ENCODE peak calls at places on chromosome 12, in four cellular contexts. K is activated naive CD8-positive, alpha-beta T cell treated with anti-CD3 and anti-CD28 coated beads, Interleukin-2, amount 50 U/mL, for 24 hours; O is LoVo; B is AG08395. A is an unnamed sample.

GRCh38 chr12:120944645-120945217 is 33.6 kb upstream of the HNF1A start:
- DNase-seq in B (peak), K (peak), O (peak), A (peak)

GRCh38 chr12:77133566-77133965 is 68.2 kb upstream of the E2F7 start:
- DNase-seq in K (peak), B (peak), O (peak), A (no peak)

GRCh38 chr12:121534495-121535148 is 46.2 kb downstream of the KDM2B start:
- DNase-seq in O (no peak), K (peak), B (no peak), A (peak)

GRCh38 chr12:46553266-46553665 is 180.7 kb upstream of the SLC38A2 start:
- DNase-seq in K (no peak), B (peak), O (peak), A (no peak)

GRCh38 chr12:107339932-107340331 is 246.6 kb upstream of the CRY1 start:
- DNase-seq in B (no peak), K (no peak), O (no peak), A (no peak)

GRCh38 chr12:107236824-107237467 is 143.6 kb upstream of the CRY1 start:
- DNase-seq in K (no peak), O (no peak), B (no peak), A (no peak)

GRCh38 chr12:7113389-7113871 is 4.4 kb upstream of the C1RL start:
- DNase-seq in O (peak), B (peak), K (peak), A (peak)

GRCh38 chr12:43676183-43676813 is 82.3 kb downstream of the PUS7L start:
- DNase-seq in O (no peak), K (peak), B (no peak), A (no peak)

GRCh38 chr12:27516625-27517024 is 7.4 kb upstream of the PPFIBP1 start:
- DNase-seq in O (no peak), B (no peak), K (no peak), A (no peak)

GRCh38 chr12:48185181-48185919 is 1.9 kb downstream of the CCDC184 start:
- DNase-seq in O (no peak), K (no peak), B (no peak), A (no peak)

GRCh38 chr12:76399040-76399439 is 50.8 kb upstream of the BBS10 start:
- DNase-seq in K (no peak), O (no peak), B (no peak), A (no peak)

GRCh38 chr12:65896743-65897142 is 72.5 kb downstream of the HMGA2 start:
- DNase-seq in O (no peak), B (no peak), K (no peak), A (no peak)

GRCh38 chr12:118874698-118875548 is 106.4 kb upstream of the SRRM4 start:
- DNase-seq in K (no peak), B (no peak), O (no peak), A (no peak)

GRCh38 chr12:128825845-128826244 is 2.1 kb upstream of the SLC15A4 start:
- DNase-seq in K (no peak), B (no peak), O (no peak), A (no peak)

GRCh38 chr12:131700271-131700670 is 10.6 kb upstream of the SFSWAP start:
- DNase-seq in K (no peak), O (no peak), B (no peak), A (no peak)

GRCh38 chr12:106305376-106305775 is 2.8 kb downstream of the TCP11L2 start:
- DNase-seq in O (no peak), K (no peak), B (no peak), A (no peak)

GRCh38 chr12:70692681-70693288 is 55.6 kb upstream of the PTPRB start:
- DNase-seq in K (no peak), O (no peak), B (peak), A (no peak)

GRCh38 chr12:116765271-116765670 is 27.2 kb downstream of the RNFT2 start:
- DNase-seq in O (no peak), K (no peak), B (peak), A (no peak)

GRCh38 chr12:82174936-82175335 is 183.3 kb downstream of the CCDC59 start:
- DNase-seq in O (no peak), B (no peak), K (no peak), A (no peak)

GRCh38 chr12:66441905-66442559 is 139.7 kb downstream of the HELB start:
- DNase-seq in K (no peak), O (no peak), B (no peak), A (no peak)

GRCh38 chr12:111154180-111154579 is 214.7 kb downstream of the PHETA1 start:
- DNase-seq in K (no peak), B (no peak), O (no peak), A (no peak)

GRCh38 chr12:24378548-24379011 is 429.1 kb upstream of the SOX5 start:
- DNase-seq in K (no peak), B (no peak), O (peak), A (no peak)

GRCh38 chr12:8026282-8026637 is 6.3 kb upstream of the FOXJ2 start:
- DNase-seq in O (no peak), K (no peak), B (peak), A (no peak)

GRCh38 chr12:27534060-27534764 is 10.2 kb downstream of the PPFIBP1 start:
- DNase-seq in B (no peak), O (no peak), K (peak), A (no peak)

GRCh38 chr12:538731-539539 is 79.2 kb downstream of the B4GALNT3 start:
- DNase-seq in B (peak), O (peak), K (no peak), A (no peak)

GRCh38 chr12:52952082-52952801 is 3.3 kb downstream of the KRT18 start:
- DNase-seq in B (no peak), K (no peak), O (no peak), A (no peak)

GRCh38 chr12:20555771-20556170 is 139.4 kb upstream of the SLCO1C1 start:
- DNase-seq in K (no peak), B (no peak), O (no peak), A (no peak)

GRCh38 chr12:46946137-46946536 is 120.3 kb upstream of the SLC38A4 start:
- DNase-seq in B (no peak), O (no peak), K (no peak), A (no peak)

GRCh38 chr12:43653289-43653915 is 101.4 kb upstream of the ADAMTS20 start:
- DNase-seq in K (no peak), O (no peak), B (no peak), A (no peak)

GRCh38 chr12:124727922-124728321 is 135.7 kb downstream of the SCARB1 start:
- DNase-seq in K (no peak), O (no peak), B (no peak), A (no peak)

GRCh38 chr12:75661927-75662326 is 150.5 kb upstream of the KRR1 start:
- DNase-seq in K (no peak), O (no peak), B (no peak), A (no peak)

GRCh38 chr12:11031307-11031706 is at the start of gene TAS2R31:
- DNase-seq in B (no peak), O (no peak), K (no peak), A (no peak)

A was measured in T-helper 9 cell.